ENCODE peak calls at places on chromosomes 4 and X, in six cellular contexts. One of them, this sample, is unnamed.

GRCh38 chr4:125393825-125394224 is 79.1 kb downstream of the FAT4 start:
- DNase-seq in dorsolateral prefrontal cortex: no peak
- DNase-seq in RPMI8226: no peak
- DNase-seq in activated T-helper 1 cell treated with Interleukin-2 at 50 U/mL for 16 hours: no peak
- DNase-seq in endothelial cell: no peak
- DNase-seq in activated CD8-positive, alpha-beta T cell treated with anti-CD3 and anti-CD28 coated beads for 36 hours: no peak
- DNase-seq in this sample: no peak

GRCh38 chrX:34656842-34657780 is at the start of gene TMEM47:
- DNase-seq in dorsolateral prefrontal cortex: peak
- DNase-seq in RPMI8226: peak
- DNase-seq in activated T-helper 1 cell treated with Interleukin-2 at 50 U/mL for 16 hours: no peak
- DNase-seq in endothelial cell: peak
- DNase-seq in activated CD8-positive, alpha-beta T cell treated with anti-CD3 and anti-CD28 coated beads for 36 hours: no peak
- DNase-seq in this sample: peak

GRCh38 chrX:21678059-21678458 is 19.9 kb upstream of the KLHL34 start:
- DNase-seq in dorsolateral prefrontal cortex: no peak
- DNase-seq in RPMI8226: no peak
- DNase-seq in activated T-helper 1 cell treated with Interleukin-2 at 50 U/mL for 16 hours: no peak
- DNase-seq in endothelial cell: no peak
- DNase-seq in activated CD8-positive, alpha-beta T cell treated with anti-CD3 and anti-CD28 coated beads for 36 hours: no peak
- DNase-seq in this sample: no peak

GRCh38 chrX:132559101-132559500 is 70.3 kb upstream of the MBNL3 start:
- DNase-seq in dorsolateral prefrontal cortex: no peak
- DNase-seq in RPMI8226: no peak
- DNase-seq in activated T-helper 1 cell treated with Interleukin-2 at 50 U/mL for 16 hours: no peak
- DNase-seq in endothelial cell: no peak
- DNase-seq in activated CD8-positive, alpha-beta T cell treated with anti-CD3 and anti-CD28 coated beads for 36 hours: no peak
- DNase-seq in this sample: no peak

GRCh38 chr4:8644966-8645752 is 52.6 kb downstream of the CPZ start:
- DNase-seq in dorsolateral prefrontal cortex: no peak
- DNase-seq in RPMI8226: no peak
- DNase-seq in activated T-helper 1 cell treated with Interleukin-2 at 50 U/mL for 16 hours: no peak
- DNase-seq in endothelial cell: no peak
- DNase-seq in activated CD8-positive, alpha-beta T cell treated with anti-CD3 and anti-CD28 coated beads for 36 hours: no peak
- DNase-seq in this sample: no peak

GRCh38 chrX:1165535-1166196 is 46.8 kb downstream of the CRLF2 start:
- DNase-seq in dorsolateral prefrontal cortex: no peak
- DNase-seq in RPMI8226: no peak
- DNase-seq in activated T-helper 1 cell treated with Interleukin-2 at 50 U/mL for 16 hours: no peak
- DNase-seq in endothelial cell: no peak
- DNase-seq in activated CD8-positive, alpha-beta T cell treated with anti-CD3 and anti-CD28 coated beads for 36 hours: peak
- DNase-seq in this sample: no peak

GRCh38 chrX:69361286-69361926 is 142.7 kb upstream of the NALF2 start:
- DNase-seq in dorsolateral prefrontal cortex: no peak
- DNase-seq in RPMI8226: no peak
- DNase-seq in activated T-helper 1 cell treated with Interleukin-2 at 50 U/mL for 16 hours: no peak
- DNase-seq in endothelial cell: no peak
- DNase-seq in activated CD8-positive, alpha-beta T cell treated with anti-CD3 and anti-CD28 coated beads for 36 hours: no peak
- DNase-seq in this sample: peak

GRCh38 chr4:88919056-88919455 is 137.9 kb downstream of the FAM13A start:
- DNase-seq in dorsolateral prefrontal cortex: no peak
- DNase-seq in RPMI8226: no peak
- DNase-seq in activated T-helper 1 cell treated with Interleukin-2 at 50 U/mL for 16 hours: no peak
- DNase-seq in endothelial cell: no peak
- DNase-seq in activated CD8-positive, alpha-beta T cell treated with anti-CD3 and anti-CD28 coated beads for 36 hours: no peak
- DNase-seq in this sample: no peak

GRCh38 chr4:56130609-56131150 is 181.9 kb downstream of the CEP135 start:
- DNase-seq in dorsolateral prefrontal cortex: no peak
- DNase-seq in RPMI8226: no peak
- DNase-seq in activated T-helper 1 cell treated with Interleukin-2 at 50 U/mL for 16 hours: no peak
- DNase-seq in endothelial cell: no peak
- DNase-seq in activated CD8-positive, alpha-beta T cell treated with anti-CD3 and anti-CD28 coated beads for 36 hours: no peak
- DNase-seq in this sample: no peak

GRCh38 chr4:48813984-48814383 is 16.9 kb upstream of the OCIAD1 start:
- DNase-seq in dorsolateral prefrontal cortex: no peak
- DNase-seq in RPMI8226: peak
- DNase-seq in activated T-helper 1 cell treated with Interleukin-2 at 50 U/mL for 16 hours: no peak
- DNase-seq in endothelial cell: no peak
- DNase-seq in activated CD8-positive, alpha-beta T cell treated with anti-CD3 and anti-CD28 coated beads for 36 hours: no peak
- DNase-seq in this sample: no peak

GRCh38 chrX:24023972-24024664 is 2.9 kb downstream of the KLHL15 start:
- DNase-seq in dorsolateral prefrontal cortex: no peak
- DNase-seq in RPMI8226: peak
- DNase-seq in activated T-helper 1 cell treated with Interleukin-2 at 50 U/mL for 16 hours: no peak
- DNase-seq in endothelial cell: no peak
- DNase-seq in activated CD8-positive, alpha-beta T cell treated with anti-CD3 and anti-CD28 coated beads for 36 hours: no peak
- DNase-seq in this sample: peak

GRCh38 chr4:74039065-74039763 is 725 bp upstream of the CXCL3 start:
- DNase-seq in dorsolateral prefrontal cortex: no peak
- DNase-seq in RPMI8226: no peak
- DNase-seq in activated T-helper 1 cell treated with Interleukin-2 at 50 U/mL for 16 hours: no peak
- DNase-seq in endothelial cell: no peak
- DNase-seq in activated CD8-positive, alpha-beta T cell treated with anti-CD3 and anti-CD28 coated beads for 36 hours: no peak
- DNase-seq in this sample: no peak

GRCh38 chrX:134247492-134247891 is 10.5 kb downstream of the CCDC160 start:
- DNase-seq in dorsolateral prefrontal cortex: no peak
- DNase-seq in RPMI8226: no peak
- DNase-seq in activated T-helper 1 cell treated with Interleukin-2 at 50 U/mL for 16 hours: no peak
- DNase-seq in endothelial cell: no peak
- DNase-seq in activated CD8-positive, alpha-beta T cell treated with anti-CD3 and anti-CD28 coated beads for 36 hours: no peak
- DNase-seq in this sample: no peak

GRCh38 chr4:94488667-94489066 is 36.9 kb downstream of the PDLIM5 start:
- DNase-seq in dorsolateral prefrontal cortex: no peak
- DNase-seq in RPMI8226: no peak
- DNase-seq in activated T-helper 1 cell treated with Interleukin-2 at 50 U/mL for 16 hours: no peak
- DNase-seq in endothelial cell: no peak
- DNase-seq in activated CD8-positive, alpha-beta T cell treated with anti-CD3 and anti-CD28 coated beads for 36 hours: no peak
- DNase-seq in this sample: no peak

GRCh38 chr4:147336252-147336651 is 144.6 kb upstream of the EDNRA start:
- DNase-seq in dorsolateral prefrontal cortex: no peak
- DNase-seq in RPMI8226: no peak
- DNase-seq in activated T-helper 1 cell treated with Interleukin-2 at 50 U/mL for 16 hours: no peak
- DNase-seq in endothelial cell: no peak
- DNase-seq in activated CD8-positive, alpha-beta T cell treated with anti-CD3 and anti-CD28 coated beads for 36 hours: no peak
- DNase-seq in this sample: no peak

GRCh38 chr4:77047037-77047436 is 28.8 kb downstream of the CCNI start:
- DNase-seq in dorsolateral prefrontal cortex: no peak
- DNase-seq in RPMI8226: no peak
- DNase-seq in activated T-helper 1 cell treated with Interleukin-2 at 50 U/mL for 16 hours: no peak
- DNase-seq in endothelial cell: no peak
- DNase-seq in activated CD8-positive, alpha-beta T cell treated with anti-CD3 and anti-CD28 coated beads for 36 hours: no peak
- DNase-seq in this sample: peak

GRCh38 chr4:113707013-113707412 is 54.5 kb downstream of the CAMK2D start:
- DNase-seq in dorsolateral prefrontal cortex: no peak
- DNase-seq in RPMI8226: no peak
- DNase-seq in activated T-helper 1 cell treated with Interleukin-2 at 50 U/mL for 16 hours: no peak
- DNase-seq in endothelial cell: no peak
- DNase-seq in activated CD8-positive, alpha-beta T cell treated with anti-CD3 and anti-CD28 coated beads for 36 hours: no peak
- DNase-seq in this sample: peak

GRCh38 chrX:74923942-74924448 is 1.3 kb downstream of the NEXMIF start:
- DNase-seq in dorsolateral prefrontal cortex: peak
- DNase-seq in RPMI8226: no peak
- DNase-seq in activated T-helper 1 cell treated with Interleukin-2 at 50 U/mL for 16 hours: no peak
- DNase-seq in endothelial cell: peak
- DNase-seq in activated CD8-positive, alpha-beta T cell treated with anti-CD3 and anti-CD28 coated beads for 36 hours: peak
- DNase-seq in this sample: no peak

GRCh38 chrX:29490606-29491005 is 724.8 kb upstream of the MAGEB2 start:
- DNase-seq in dorsolateral prefrontal cortex: no peak
- DNase-seq in RPMI8226: no peak
- DNase-seq in activated T-helper 1 cell treated with Interleukin-2 at 50 U/mL for 16 hours: no peak
- DNase-seq in endothelial cell: no peak
- DNase-seq in activated CD8-positive, alpha-beta T cell treated with anti-CD3 and anti-CD28 coated beads for 36 hours: no peak
- DNase-seq in this sample: no peak

GRCh38 chr4:160414516-160414915 is 1311.6 kb downstream of the RAPGEF2 start:
- DNase-seq in dorsolateral prefrontal cortex: no peak
- DNase-seq in RPMI8226: no peak
- DNase-seq in activated T-helper 1 cell treated with Interleukin-2 at 50 U/mL for 16 hours: no peak
- DNase-seq in endothelial cell: no peak
- DNase-seq in activated CD8-positive, alpha-beta T cell treated with anti-CD3 and anti-CD28 coated beads for 36 hours: no peak
- DNase-seq in this sample: no peak